ENCODE peak calls at places on chromosomes 1 and 21, in four cellular contexts. U is GM12878, Y is HL-60, I is GM12891. S is an unnamed sample.

GRCh38 chr1:41242645-41243171 is 602 bp upstream of the SCMH1 start:
- DNase-seq in U (no peak), Y (no peak), I (no peak), S (no peak)

GRCh38 chr1:204113900-204114299 is 37.9 kb downstream of the ETNK2 start:
- DNase-seq in U (no peak), Y (no peak), I (no peak), S (no peak)

GRCh38 chr1:40435471-40435870 is 14.8 kb upstream of the ZFP69B start:
- DNase-seq in U (no peak), Y (no peak), I (no peak), S (no peak)

GRCh38 chr1:12657060-12657866 is 13.4 kb downstream of the AADACL4 start:
- DNase-seq in U (no peak), Y (no peak), I (no peak), S (peak; percentile 98)

GRCh38 chr1:1021010-1021845 is 1.3 kb downstream of the AGRN start:
- DNase-seq in U (no peak), Y (no peak), I (no peak), S (peak; percentile 83)

GRCh38 chr1:226690460-226690982 is 48.6 kb downstream of the ITPKB start:
- DNase-seq in U (no peak), Y (no peak), I (no peak), S (no peak)

GRCh38 chr1:235649722-235650163 is at the start of gene GNG4:
- DNase-seq in U (no peak), Y (no peak), I (no peak), S (no peak)

GRCh38 chr1:57360846-57361407 is 62.9 kb downstream of the DAB1 start:
- DNase-seq in U (no peak), Y (no peak), I (no peak), S (no peak)

GRCh38 chr1:7045897-7046296 is 260.6 kb downstream of the CAMTA1 start:
- DNase-seq in U (no peak), Y (no peak), I (no peak), S (no peak)

GRCh38 chr1:208834346-208835081 is 590.3 kb upstream of the PLXNA2 start:
- DNase-seq in U (no peak), Y (no peak), I (no peak), S (no peak)

GRCh38 chr1:172742599-172743500 is 83.9 kb downstream of the FASLG start:
- DNase-seq in U (no peak), Y (peak; percentile 12), I (no peak), S (peak; percentile 36)

GRCh38 chr1:90223401-90223800 is 228.5 kb downstream of the ZNF326 start:
- DNase-seq in U (no peak), Y (no peak), I (no peak), S (no peak)

GRCh38 chr1:45493116-45493697 is 2.2 kb upstream of the TESK2 start:
- DNase-seq in U (no peak), Y (no peak), I (peak; percentile 33), S (peak; percentile 57)

GRCh38 chr1:154521695-154522094 is 19.5 kb upstream of the SHE start:
- DNase-seq in U (no peak), Y (no peak), I (no peak), S (no peak)

GRCh38 chr1:239757711-239758110 is 334.0 kb upstream of the FMN2 start:
- DNase-seq in U (no peak), Y (no peak), I (no peak), S (no peak)

GRCh38 chr1:1069711-1070676 is 4.1 kb downstream of the RNF223 start:
- DNase-seq in U (no peak), Y (no peak), I (no peak), S (peak; percentile 58)

GRCh38 chr1:44012941-44013609 is 18.2 kb downstream of the SLC6A9 start:
- DNase-seq in U (no peak), Y (no peak), I (no peak), S (no peak)

GRCh38 chr1:19815801-19816736 is 986 bp upstream of the RNF186 start:
- DNase-seq in U (no peak), Y (no peak), I (no peak), S (peak; percentile 17)

GRCh38 chr1:230490436-230490835 is 64.3 kb upstream of the PGBD5 start:
- DNase-seq in U (no peak), Y (no peak), I (no peak), S (no peak)

GRCh38 chr1:51622455-51622913 is 5.6 kb downstream of the OSBPL9 start:
- DNase-seq in U (no peak), Y (peak; percentile 60), I (no peak), S (peak; percentile 83)

GRCh38 chr1:226308166-226308722 is 720 bp downstream of the LIN9 start:
- DNase-seq in U (no peak), Y (no peak), I (no peak), S (peak; percentile 73)

GRCh38 chr1:54645806-54646676 is 4.5 kb downstream of the MROH7 start:
- DNase-seq in U (no peak), Y (no peak), I (no peak), S (peak; percentile 2)

GRCh38 chr1:29673669-29674624 is 437.6 kb downstream of the PTPRU start:
- DNase-seq in U (no peak), Y (no peak), I (no peak), S (no peak)

GRCh38 chr21:44592446-44593365 is at the start of gene KRTAP10-6:
- DNase-seq in U (no peak), Y (no peak), I (no peak), S (no peak)

GRCh38 chr1:107682467-107682866 is 282.5 kb downstream of the VAV3 start:
- DNase-seq in U (no peak), Y (no peak), I (no peak), S (no peak)

DNA sequence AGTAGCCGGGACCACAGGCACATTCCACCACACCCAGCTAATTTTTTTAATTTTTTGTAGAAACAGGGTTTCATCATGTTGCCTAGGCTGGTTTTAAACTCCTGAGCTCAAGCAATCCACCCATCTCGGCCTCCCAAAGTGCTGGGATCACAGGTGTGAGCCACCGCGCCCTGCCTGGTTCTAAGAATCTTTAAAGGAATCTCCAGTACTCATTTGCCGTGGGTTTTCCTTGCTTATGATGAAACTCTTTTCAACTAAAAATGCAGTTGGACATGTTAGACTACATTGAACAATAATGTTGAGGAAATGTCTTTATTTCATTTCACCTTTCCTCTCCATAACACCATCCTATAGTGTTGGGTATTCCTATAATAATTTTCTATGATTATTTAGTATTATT is 121.6 kb downstream of the ZNF281 start:
- DNase-seq in U (no peak), Y (no peak), I (no peak), S (no peak)
- TF ChIP-seq SPI1 in U (no peak), Y (no peak), I (no peak), S (no peak)

GRCh38 chr1:186976700-186977099 is 148.0 kb downstream of the PLA2G4A start:
- DNase-seq in U (no peak), Y (no peak), I (no peak), S (no peak)
- TF ChIP-seq SPI1 in U (no peak), Y (no peak), I (no peak), S (no peak)

GRCh38 chr21:46173573-46173972 is 10.7 kb downstream of the SPATC1L start:
- DNase-seq in U (no peak), Y (no peak), I (no peak), S (no peak)
- TF ChIP-seq SPI1 in U (no peak), Y (no peak), I (no peak), S (no peak)

GRCh38 chr1:46638921-46639320 is 22.3 kb upstream of the MOB3C start:
- DNase-seq in U (no peak), Y (no peak), I (no peak), S (no peak)
- TF ChIP-seq SPI1 in U (no peak), Y (no peak), I (no peak), S (no peak)

GRCh38 chr1:117060441-117061317 is 553 bp downstream of the TTF2 start:
- DNase-seq in U (peak; percentile 31), Y (no peak), I (no peak), S (peak; percentile 67)
- TF ChIP-seq SPI1 in U (no peak), Y (no peak), I (no peak), S (no peak)

DNA sequence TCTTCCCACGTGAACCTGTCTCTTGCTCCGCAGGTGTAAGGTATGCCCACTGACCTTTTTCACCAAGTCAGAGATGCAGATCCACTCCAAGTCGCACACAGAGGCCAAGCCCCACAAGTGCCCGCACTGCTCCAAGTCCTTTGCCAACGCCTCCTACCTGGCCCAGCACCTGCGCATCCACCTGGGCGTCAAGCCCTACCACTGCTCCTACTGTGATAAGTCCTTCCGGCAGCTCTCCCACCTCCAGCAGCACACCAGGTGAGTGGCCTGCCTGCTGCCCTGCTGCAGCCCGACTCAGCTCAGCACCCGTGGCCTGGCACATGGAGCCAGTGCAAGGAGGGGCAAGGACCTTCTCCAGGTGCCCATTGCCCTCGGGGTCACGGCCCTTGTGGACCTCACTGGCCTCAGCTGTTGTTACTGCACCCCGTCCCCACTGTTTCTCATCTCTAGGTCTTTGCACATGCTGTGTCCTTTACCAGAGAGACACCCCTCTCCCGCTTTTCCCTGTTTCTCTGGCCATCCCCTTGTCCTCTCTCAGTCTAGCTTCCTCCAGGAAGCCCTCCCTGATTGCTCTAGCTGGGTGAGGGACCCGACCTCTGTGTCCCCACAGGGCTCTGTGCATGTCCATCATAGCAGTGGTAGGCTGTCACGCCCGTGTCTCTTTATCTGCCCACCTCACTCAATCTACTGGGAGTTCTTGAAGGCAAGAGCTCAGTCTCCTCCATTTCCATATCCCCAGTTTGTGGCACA is 25.4 kb downstream of the ZNF362 start:
- DNase-seq in U (no peak), Y (no peak), I (no peak), S (no peak)
- TF ChIP-seq SPI1 in U (no peak), Y (no peak), I (no peak), S (no peak)

GRCh38 chr1:52632732-52633290 is at the start of gene SHISAL2A:
- DNase-seq in U (no peak), Y (no peak), I (peak; percentile 46), S (no peak)
- TF ChIP-seq SPI1 in U (no peak), Y (no peak), I (no peak), S (no peak)

GRCh38 chr1:93450331-93450730 is 2.4 kb downstream of the FNBP1L start:
- DNase-seq in U (no peak), Y (no peak), I (no peak), S (no peak)

GRCh38 chr1:93447481-93448291 is at the start of gene FNBP1L:
- DNase-seq in U (no peak), Y (no peak), I (peak; percentile 48), S (peak; percentile 90)

GRCh38 chr1:93448983-93449805 is 1.3 kb downstream of the FNBP1L start:
- DNase-seq in U (no peak), Y (no peak), I (no peak), S (no peak)

GRCh38 chr1:93448292-93448982 is 519 bp downstream of the FNBP1L start:
- DNase-seq in U (no peak), Y (no peak), I (peak; percentile 41), S (peak; percentile 61)

DNA sequence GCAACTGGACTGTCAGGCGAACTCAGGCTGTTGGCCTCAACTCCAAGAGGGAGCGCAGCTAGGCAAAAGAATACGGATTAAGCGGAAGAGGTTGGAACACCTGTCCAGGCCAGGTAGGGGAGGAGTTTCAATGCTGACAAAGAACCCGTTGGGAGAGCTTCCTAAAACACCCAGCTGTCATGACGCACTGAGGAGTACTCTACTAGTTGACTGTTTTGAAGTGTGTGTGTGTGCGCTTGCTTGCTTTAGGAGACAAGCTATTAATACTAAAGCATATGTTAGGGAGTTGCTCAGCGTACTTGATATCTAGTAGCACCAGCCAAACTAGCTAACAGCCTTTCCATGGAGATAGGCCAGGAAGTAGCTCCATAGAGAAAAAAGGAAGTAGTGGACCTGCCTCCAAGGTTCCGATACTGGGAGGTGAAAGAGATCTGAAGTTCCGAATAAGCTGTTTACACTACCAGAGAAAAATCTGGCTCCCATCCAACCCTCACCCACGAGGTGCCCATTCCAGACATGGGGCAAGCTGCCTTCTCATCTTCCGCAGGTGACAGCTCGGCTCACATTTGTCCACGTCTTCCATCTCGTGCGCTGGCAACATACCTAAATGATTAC is 974 bp upstream of the FNBP1L start:
- DNase-seq in U (no peak), Y (no peak), I (no peak), S (peak; percentile 79)
- TF ChIP-seq SPI1 in U (no peak), Y (no peak), I (no peak), S (peak; percentile 73)